ENCODE peak calls at places on chromosomes 13 and 19, in eight cellular contexts. B is CD4-positive, alpha-beta T cell; Z is naive thymus-derived CD4-positive, alpha-beta T cell; P is fibroblast of lung; V is heart left ventricle; O is lung; W is PC-9; Q is colonic mucosa. L is an unnamed sample.

GRCh38 chr19:52464798-52465470 is 11.6 kb downstream of the ZNF578 start:
- DNase-seq in B (no peak), Z (no peak), P (no peak), V (no peak), O (no peak), W (peak), Q (no peak), L (no peak)

GRCh38 chr13:37769078-37769477 is 100.5 kb downstream of the TRPC4 start:
- DNase-seq in B (no peak), Z (no peak), P (no peak), V (no peak), O (no peak), W (no peak), Q (no peak), L (no peak)

GRCh38 chr13:106446011-106446410 is 89.5 kb downstream of the EFNB2 start:
- DNase-seq in B (no peak), Z (no peak), P (peak), V (no peak), O (no peak), W (no peak), Q (no peak), L (no peak)

GRCh38 chr13:19818223-19818842 is 35.6 kb upstream of the PSPC1 start:
- DNase-seq in B (peak), Z (peak), P (no peak), V (peak), O (peak), W (no peak), Q (peak), L (peak)

GRCh38 chr19:12365372-12366162 is at the start of gene ZNF442:
- DNase-seq in B (peak), Z (peak), P (peak), V (peak), O (peak), W (peak), Q (peak), L (peak)

GRCh38 chr13:89966524-89966923 is 1381.0 kb upstream of the MIR17HG start:
- DNase-seq in B (no peak), Z (no peak), P (no peak), V (no peak), O (no peak), W (no peak), Q (no peak), L (no peak)

GRCh38 chr19:2044709-2045500 is 6.1 kb downstream of the MKNK2 start:
- DNase-seq in B (no peak), Z (no peak), P (no peak), V (no peak), O (no peak), W (no peak), Q (no peak), L (peak)

GRCh38 chr13:41639955-41640780 is 182.8 kb downstream of the RGCC start:
- DNase-seq in B (no peak), Z (no peak), P (no peak), V (no peak), O (no peak), W (no peak), Q (no peak), L (peak)

GRCh38 chr19:12667903-12668302 is 1.3 kb downstream of the WDR83 start:
- DNase-seq in B (no peak), Z (no peak), P (no peak), V (no peak), O (no peak), W (no peak), Q (no peak), L (no peak)

GRCh38 chr19:19179548-19180441 is 9.7 kb upstream of the MEF2B start:
- DNase-seq in B (no peak), Z (no peak), P (peak), V (no peak), O (no peak), W (no peak), Q (no peak), L (no peak)

GRCh38 chr13:75372517-75372916 is 109.5 kb downstream of the TBC1D4 start:
- DNase-seq in B (no peak), Z (no peak), P (no peak), V (no peak), O (no peak), W (peak), Q (peak), L (no peak)

GRCh38 chr13:79385694-79386093 is 20.4 kb downstream of the RBM26 start:
- DNase-seq in B (no peak), Z (no peak), P (peak), V (no peak), O (no peak), W (no peak), Q (no peak), L (no peak)

GRCh38 chr13:47420568-47420967 is 523.7 kb upstream of the HTR2A start:
- DNase-seq in B (no peak), Z (no peak), P (peak), V (no peak), O (no peak), W (no peak), Q (no peak), L (no peak)

GRCh38 chr13:98575009-98575866 is 1.7 kb downstream of the STK24 start:
- DNase-seq in B (no peak), Z (no peak), P (peak), V (no peak), O (no peak), W (no peak), Q (no peak), L (no peak)

GRCh38 chr13:108270442-108270841 is 924 bp downstream of the TNFSF13B start:
- DNase-seq in B (no peak), Z (no peak), P (no peak), V (no peak), O (no peak), W (no peak), Q (no peak), L (no peak)

GRCh38 chr19:3366761-3367571 is 583 bp downstream of the NFIC start:
- DNase-seq in B (no peak), Z (no peak), P (no peak), V (peak), O (no peak), W (no peak), Q (peak), L (peak)

GRCh38 chr13:59770451-59770850 is 393.3 kb downstream of the DIAPH3 start:
- DNase-seq in B (no peak), Z (no peak), P (no peak), V (no peak), O (no peak), W (no peak), Q (no peak), L (no peak)

GRCh38 chr13:83350569-83350968 is 531.7 kb downstream of the SLITRK1 start:
- DNase-seq in B (no peak), Z (no peak), P (peak), V (no peak), O (no peak), W (no peak), Q (no peak), L (no peak)

GRCh38 chr13:74110053-74110452 is 24.2 kb downstream of the KLF12 start:
- DNase-seq in B (no peak), Z (no peak), P (no peak), V (peak), O (no peak), W (no peak), Q (peak), L (no peak)

GRCh38 chr13:74114641-74115040 is 19.6 kb downstream of the KLF12 start:
- DNase-seq in B (no peak), Z (no peak), P (no peak), V (no peak), O (no peak), W (no peak), Q (no peak), L (no peak)

GRCh38 chr13:74111399-74111798 is 22.8 kb downstream of the KLF12 start:
- DNase-seq in B (no peak), Z (no peak), P (no peak), V (no peak), O (no peak), W (no peak), Q (no peak), L (no peak)

GRCh38 chr13:74114202-74114601 is 20.0 kb downstream of the KLF12 start:
- DNase-seq in B (no peak), Z (no peak), P (peak), V (no peak), O (no peak), W (no peak), Q (no peak), L (no peak)

GRCh38 chr13:74111901-74112824 is 22.0 kb downstream of the KLF12 start:
- DNase-seq in B (no peak), Z (no peak), P (no peak), V (no peak), O (no peak), W (no peak), Q (no peak), L (no peak)
- H3K27ac ChIP-seq in B (no peak), Z (no peak), P (no peak), V (no peak), O (no peak), W (no peak), Q (no peak), L (peak)

GRCh38 chr13:114118763-114119123 is 13.7 kb downstream of the RASA3 start:
- DNase-seq in B (no peak), Z (no peak), P (peak), V (peak), O (no peak), W (no peak), Q (no peak), L (peak)
- H3K27ac ChIP-seq in B (peak), Z (peak), P (peak), V (peak), O (peak), W (no peak), Q (peak), L (peak)

GRCh38 chr13:50592412-50593145 is 250.9 kb downstream of the DLEU7 start:
- DNase-seq in B (no peak), Z (no peak), P (peak), V (no peak), O (no peak), W (no peak), Q (no peak), L (no peak)
- H3K27ac ChIP-seq in B (no peak), Z (no peak), P (no peak), V (no peak), O (no peak), W (no peak), Q (no peak), L (no peak)

DNA sequence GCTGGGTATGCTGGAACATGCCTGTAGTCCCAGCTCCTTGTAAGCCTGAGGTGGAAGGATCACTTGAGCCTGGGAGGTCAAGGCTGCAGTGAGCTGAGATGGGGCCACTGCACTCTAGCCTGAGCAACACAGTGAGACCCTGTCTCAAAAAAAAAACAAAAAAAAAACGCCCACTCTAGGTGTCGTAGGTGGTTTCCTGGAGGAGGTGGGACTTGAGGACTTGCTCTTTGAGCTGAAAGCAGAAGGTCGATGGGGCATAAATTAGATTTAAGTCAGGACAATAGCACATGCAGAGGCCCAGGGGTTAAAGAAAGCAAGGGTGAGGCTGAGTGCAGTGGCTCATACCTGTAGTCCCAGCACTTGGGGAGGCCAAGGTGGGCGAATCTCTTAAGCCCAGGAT is 12.9 kb upstream of the ILF3 start:
- DNase-seq in B (no peak), Z (no peak), P (no peak), V (no peak), O (no peak), W (no peak), Q (no peak), L (no peak)
- H3K27ac ChIP-seq in B (no peak), Z (peak), P (no peak), V (no peak), O (no peak), W (no peak), Q (no peak), L (no peak)

GRCh38 chr13:73327579-73327978 is 268.8 kb downstream of the KLF5 start:
- DNase-seq in B (no peak), Z (no peak), P (no peak), V (no peak), O (no peak), W (no peak), Q (no peak), L (no peak)

GRCh38 chr13:73335226-73335625 is 276.4 kb downstream of the KLF5 start:
- DNase-seq in B (no peak), Z (no peak), P (peak), V (no peak), O (no peak), W (no peak), Q (no peak), L (no peak)

GRCh38 chr13:73329355-73329754 is 270.6 kb downstream of the KLF5 start:
- DNase-seq in B (no peak), Z (no peak), P (no peak), V (no peak), O (no peak), W (no peak), Q (no peak), L (no peak)

GRCh38 chr13:73334459-73334858 is 275.7 kb downstream of the KLF5 start:
- DNase-seq in B (no peak), Z (no peak), P (no peak), V (no peak), O (no peak), W (no peak), Q (no peak), L (no peak)

DNA sequence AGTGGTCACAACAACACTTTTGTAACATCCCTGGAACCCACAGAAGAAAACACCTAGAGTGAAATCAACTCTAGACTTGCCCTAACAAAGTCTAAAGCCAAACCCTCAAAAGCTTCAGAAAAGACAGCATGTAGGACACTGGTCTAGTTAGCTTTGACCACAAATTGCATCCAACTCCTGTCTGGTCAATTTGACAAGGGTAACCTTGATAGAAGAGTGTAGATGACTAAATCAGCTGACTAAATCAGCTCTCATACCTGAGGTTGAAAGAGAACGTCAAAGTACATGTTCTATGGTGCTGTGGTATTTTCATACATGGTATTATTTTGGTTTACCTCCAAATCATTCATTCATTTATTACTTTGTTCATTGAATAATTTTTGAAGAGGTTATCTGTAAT is 272.8 kb downstream of the KLF5 start:
- DNase-seq in B (no peak), Z (no peak), P (no peak), V (no peak), O (no peak), W (no peak), Q (no peak), L (no peak)
- H3K27ac ChIP-seq in B (no peak), Z (no peak), P (no peak), V (no peak), O (no peak), W (no peak), Q (no peak), L (no peak)